ENCODE peak calls at places on chromosomes 16 and 17, in six cellular contexts. B is Caco-2, T is thoracic aorta, X is brain microvascular endothelial cell, L is HFFc6, J is GM23338. G is an unnamed sample.

GRCh38 chr17:55609737-55610201 is 98.5 kb upstream of the SMIM36 start:
- DNase-seq in J (no peak), X (peak; percentile 30), L (peak; percentile 75), T (no peak), B (no peak), G (no peak)

GRCh38 chr17:43356999-43357398 is 41.8 kb upstream of the ARL4D start:
- DNase-seq in J (no peak), B (no peak), T (no peak), X (peak; percentile 86), L (peak; percentile 96), G (no peak)

GRCh38 chr17:55341432-55341831 is 76.7 kb downstream of the HLF start:
- DNase-seq in L (peak; percentile 5), X (peak; percentile 47), B (no peak), T (no peak), J (no peak), G (no peak)

GRCh38 chr17:6894206-6894528 is 62.6 kb upstream of the TEKT1 start:
- DNase-seq in X (no peak), L (no peak), J (peak; percentile 90), B (no peak), T (no peak), G (no peak)

GRCh38 chr16:53498984-53499383 is 4.0 kb downstream of the AKTIP start:
- DNase-seq in X (no peak), L (no peak), J (no peak), B (no peak), T (no peak), G (no peak)

GRCh38 chr17:71237903-71238538 is 882.8 kb upstream of the SOX9 start:
- DNase-seq in T (no peak), B (no peak), J (no peak), L (peak; percentile 57), X (peak; percentile 3), G (no peak)

GRCh38 chr17:55410722-55411462 is 10.7 kb downstream of the MMD start:
- DNase-seq in J (no peak), B (no peak), T (no peak), L (no peak), X (no peak), G (no peak)

GRCh38 chr17:76238847-76239537 is 1.3 kb downstream of the RNF157 start:
- DNase-seq in J (peak; percentile 14), T (no peak), L (no peak), B (no peak), X (no peak), G (no peak)

GRCh38 chr17:10652984-10653680 is 4.0 kb downstream of the MYH3 start:
- DNase-seq in J (no peak), B (no peak), T (no peak), X (no peak), L (no peak), G (no peak)

GRCh38 chr17:76416447-76416846 is 32.0 kb downstream of the SPHK1 start:
- DNase-seq in J (no peak), T (no peak), X (no peak), B (no peak), L (no peak), G (no peak)

GRCh38 chr16:11560701-11561439 is 25.8 kb downstream of the LITAF start:
- DNase-seq in J (peak; percentile 59), T (no peak), X (no peak), L (peak; percentile 43), B (no peak), G (no peak)

GRCh38 chr17:419073-419735 is 66.6 kb upstream of the RPH3AL start:
- DNase-seq in J (no peak), B (peak; percentile 51), T (no peak), L (no peak), X (no peak), G (no peak)

GRCh38 chr16:23837553-23838308 is 1.9 kb downstream of the PRKCB start:
- DNase-seq in T (no peak), X (no peak), J (peak; percentile 32), L (no peak), B (no peak), G (no peak)

GRCh38 chr16:1333149-1333812 is at the start of gene BAIAP3:
- DNase-seq in X (no peak), T (no peak), B (no peak), L (no peak), J (peak; percentile 77), G (peak; percentile 74)

GRCh38 chr17:44235583-44235936 is 16.1 kb upstream of the UBTF start:
- DNase-seq in B (no peak), X (peak; percentile 70), T (no peak), J (no peak), L (peak; percentile 41), G (no peak)

GRCh38 chr17:9880582-9880999 is 24.5 kb downstream of the RCVRN start:
- DNase-seq in X (no peak), L (peak; percentile 46), J (no peak), T (no peak), B (no peak), G (no peak)

GRCh38 chr16:58187657-58188430 is 10.1 kb downstream of the CSNK2A2 start:
- DNase-seq in T (no peak), B (no peak), L (no peak), X (no peak), J (no peak), G (no peak)

GRCh38 chr16:89510526-89510925 is 2.3 kb downstream of the SPG7 start:
- DNase-seq in J (no peak), X (no peak), B (no peak), L (no peak), T (no peak), G (no peak)

GRCh38 chr16:17026600-17027242 is 444.0 kb downstream of the XYLT1 start:
- DNase-seq in X (no peak), J (no peak), L (no peak), T (no peak), B (no peak), G (no peak)

DNA sequence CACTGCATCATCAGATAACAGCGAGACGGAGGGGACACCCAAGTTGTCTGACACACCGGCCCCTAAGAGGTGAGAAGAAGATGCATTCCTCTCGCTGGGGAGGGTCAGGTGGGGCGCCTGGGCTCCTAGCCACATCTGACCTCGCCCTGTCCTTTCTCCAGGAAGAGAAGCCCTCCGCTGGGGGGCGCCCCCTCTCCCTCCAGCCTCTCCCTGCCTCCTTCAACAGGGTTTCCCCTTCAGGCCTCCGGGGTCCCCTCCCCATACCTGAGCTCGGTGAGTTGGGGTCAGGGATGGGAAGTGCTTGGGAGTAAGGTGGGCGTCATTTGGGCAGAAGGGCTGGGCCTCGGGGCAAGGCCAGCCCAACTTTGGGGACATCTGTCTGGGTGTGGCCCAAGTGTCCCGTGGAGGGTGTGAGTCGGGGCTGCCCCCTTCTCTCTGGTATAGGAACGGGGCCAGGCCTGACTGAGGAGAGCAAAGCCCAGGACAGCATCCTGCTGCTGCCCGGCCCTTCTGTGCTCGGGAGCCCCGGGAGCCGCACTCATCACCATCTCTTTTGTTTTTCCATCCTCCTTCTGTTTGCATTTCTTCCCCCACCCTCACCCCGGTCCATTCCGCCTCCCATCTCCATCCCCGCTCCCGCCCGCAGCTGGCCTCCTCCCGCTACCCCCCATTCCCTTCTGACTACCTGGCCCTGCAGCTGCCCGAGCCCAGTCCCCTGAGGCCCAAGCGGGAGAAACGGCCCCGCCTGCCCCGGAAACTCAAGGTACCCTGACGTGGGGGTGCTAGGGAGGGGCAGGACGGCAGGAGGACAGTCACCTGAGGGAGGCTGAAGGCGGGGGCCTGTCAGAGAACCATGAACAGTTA is 5.0 kb downstream of the INO80E start:
- DNase-seq in X (no peak), J (peak; percentile 88), B (no peak), L (no peak), T (no peak), G (no peak)
- TF ChIP-seq CTCF in X (peak; percentile 38), J (peak; percentile 71), B (no peak), L (peak; percentile 8), T (no peak), G (no peak)

GRCh38 chr17:29178750-29179231 is 1.4 kb downstream of the MYO18A start:
- DNase-seq in L (no peak), J (peak; percentile 51), T (no peak), B (no peak), X (no peak), G (peak; percentile 13)

GRCh38 chr17:29180051-29180787 is at the start of gene MYO18A:
- DNase-seq in J (peak; percentile 90), T (no peak), L (peak; percentile 64), X (peak; percentile 31), B (peak; percentile 74), G (peak; percentile 81)

GRCh38 chr17:29180788-29181160 is 576 bp upstream of the MYO18A start:
- DNase-seq in L (no peak), X (no peak), B (no peak), J (no peak), T (no peak), G (no peak)

GRCh38 chr17:29177871-29178749 is 2.1 kb downstream of the MYO18A start:
- DNase-seq in J (peak; percentile 10), L (no peak), X (no peak), T (no peak), B (peak; percentile 81), G (peak; percentile 8)

DNA sequence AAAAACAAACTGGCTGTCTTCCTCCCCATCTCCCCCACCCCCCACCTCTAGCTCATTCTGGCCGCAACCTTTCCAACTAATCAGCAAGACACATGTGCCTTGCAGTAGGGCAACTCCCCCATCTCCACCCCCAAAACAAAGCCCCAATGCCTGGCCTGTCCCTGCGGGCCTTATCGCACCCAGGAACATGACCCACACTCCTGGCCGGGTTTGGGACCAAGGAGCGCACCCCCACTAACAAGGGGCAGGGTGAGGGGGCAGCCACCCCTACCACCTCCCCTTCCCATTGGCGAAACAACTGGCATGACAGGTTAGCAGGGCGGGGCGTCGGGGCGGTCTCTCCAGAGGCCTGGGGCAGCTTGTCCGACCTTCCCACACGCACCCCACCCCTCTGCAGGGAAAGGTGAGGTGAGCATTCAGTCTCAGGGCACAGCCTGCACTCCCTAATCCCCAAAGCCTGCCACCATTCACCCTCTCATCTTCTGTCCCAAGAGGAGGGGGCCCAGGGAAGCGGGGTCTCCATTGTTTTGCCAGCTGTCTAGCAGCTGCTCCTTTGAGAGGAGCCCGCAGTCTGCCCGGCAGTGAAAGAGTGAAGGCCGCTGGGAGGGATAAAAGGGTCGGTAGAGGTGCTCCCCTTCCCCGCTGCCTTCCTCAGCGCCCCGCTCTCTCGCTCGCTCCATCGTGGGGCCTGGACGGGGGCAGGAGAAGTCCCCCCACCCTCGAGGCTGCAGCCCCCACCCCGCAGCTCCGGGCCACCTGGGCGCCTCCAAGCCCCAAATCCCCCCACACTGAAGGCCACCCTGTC is 764 bp downstream of the MYO18A start:
- DNase-seq in X (no peak), J (peak; percentile 94), L (no peak), T (no peak), B (peak; percentile 92), G (peak; percentile 35)
- TF ChIP-seq CTCF in X (no peak), J (no peak), L (no peak), T (no peak), B (no peak), G (no peak)

GRCh38 chr16:51151951-51152663 is 1.0 kb upstream of the SALL1 start:
- DNase-seq in T (no peak), J (peak; percentile 88), B (no peak), L (peak; percentile 82), X (no peak), G (no peak)
- TF ChIP-seq CTCF in T (no peak), J (no peak), B (no peak), L (peak; percentile 42), X (peak; percentile 20), G (no peak)

DNA sequence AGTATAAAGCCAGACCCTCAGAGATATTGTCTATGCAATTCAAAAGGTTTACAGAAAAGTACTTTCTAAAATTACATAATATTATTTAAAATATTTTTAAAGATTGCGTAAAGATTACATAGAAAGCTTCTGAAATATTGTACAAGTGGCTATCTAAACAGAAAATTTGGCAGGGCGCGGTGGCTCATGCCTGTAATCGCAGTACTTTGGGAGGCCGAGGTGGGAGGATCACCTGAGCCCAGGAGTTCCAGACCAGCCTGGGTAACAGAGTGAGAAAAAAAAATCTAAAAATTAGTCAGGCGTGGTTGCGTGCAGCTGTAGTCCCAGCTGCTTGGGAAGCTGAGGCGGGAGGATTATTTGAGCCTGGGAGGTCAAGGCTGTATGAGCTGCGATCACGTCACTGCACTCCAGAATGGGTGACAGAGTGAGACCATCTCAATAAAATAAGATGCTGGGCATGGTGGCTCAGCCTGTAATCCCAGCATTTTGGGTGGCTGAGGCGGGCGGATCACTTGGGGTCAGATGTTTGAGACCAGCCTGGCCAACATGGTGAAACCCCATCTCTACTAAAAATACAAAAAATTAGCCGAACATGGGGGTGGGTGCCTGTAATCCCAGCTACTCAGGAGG is 18.1 kb downstream of the UBN1 start:
- DNase-seq in J (no peak), B (no peak), T (no peak), X (no peak), L (no peak), G (no peak)
- TF ChIP-seq CTCF in J (no peak), B (no peak), T (no peak), X (no peak), L (no peak), G (no peak)